ENCODE peak calls at places on chromosomes 12 and 14, in eight cellular contexts. One of them, this sample, is unnamed.

GRCh38 chr14:73166399-73166798 is 30.1 kb downstream of the PSEN1 start:
- DNase-seq in ascending aorta: no peak
- DNase-seq in psoas muscle: no peak
- DNase-seq in heart left ventricle: no peak
- DNase-seq in brain microvascular endothelial cell: no peak
- DNase-seq in cardiac fibroblast: no peak
- DNase-seq in dorsolateral prefrontal cortex: no peak
- DNase-seq in left ventricle myocardium inferior: no peak
- DNase-seq in this sample: peak; percentile 64

GRCh38 chr14:72906879-72907278 is 13.0 kb upstream of the DPF3 start:
- DNase-seq in ascending aorta: no peak
- DNase-seq in psoas muscle: no peak
- DNase-seq in heart left ventricle: no peak
- DNase-seq in brain microvascular endothelial cell: no peak
- DNase-seq in cardiac fibroblast: no peak
- DNase-seq in dorsolateral prefrontal cortex: no peak
- DNase-seq in left ventricle myocardium inferior: no peak
- DNase-seq in this sample: no peak

GRCh38 chr12:116244001-116244400 is 33.5 kb downstream of the MED13L start:
- DNase-seq in ascending aorta: no peak
- DNase-seq in psoas muscle: no peak
- DNase-seq in heart left ventricle: no peak
- DNase-seq in brain microvascular endothelial cell: no peak
- DNase-seq in cardiac fibroblast: peak; percentile 29
- DNase-seq in dorsolateral prefrontal cortex: no peak
- DNase-seq in left ventricle myocardium inferior: no peak
- DNase-seq in this sample: peak; percentile 64

GRCh38 chr14:59377485-59377884 is 87.7 kb downstream of the GPR135 start:
- DNase-seq in ascending aorta: no peak
- DNase-seq in psoas muscle: no peak
- DNase-seq in heart left ventricle: no peak
- DNase-seq in brain microvascular endothelial cell: no peak
- DNase-seq in cardiac fibroblast: no peak
- DNase-seq in dorsolateral prefrontal cortex: no peak
- DNase-seq in left ventricle myocardium inferior: no peak
- DNase-seq in this sample: no peak

GRCh38 chr14:39370415-39370814 is 61.8 kb downstream of the FBXO33 start:
- DNase-seq in ascending aorta: no peak
- DNase-seq in psoas muscle: no peak
- DNase-seq in heart left ventricle: no peak
- DNase-seq in brain microvascular endothelial cell: no peak
- DNase-seq in cardiac fibroblast: no peak
- DNase-seq in dorsolateral prefrontal cortex: no peak
- DNase-seq in left ventricle myocardium inferior: no peak
- DNase-seq in this sample: no peak

GRCh38 chr12:80622271-80622670 is 85.2 kb upstream of the MYF6 start:
- DNase-seq in ascending aorta: no peak
- DNase-seq in psoas muscle: no peak
- DNase-seq in heart left ventricle: no peak
- DNase-seq in brain microvascular endothelial cell: no peak
- DNase-seq in cardiac fibroblast: peak; percentile 55
- DNase-seq in dorsolateral prefrontal cortex: no peak
- DNase-seq in left ventricle myocardium inferior: no peak
- DNase-seq in this sample: peak; percentile 10

GRCh38 chr14:100649173-100649519 is 61.9 kb upstream of the BEGAIN start:
- DNase-seq in ascending aorta: no peak
- DNase-seq in psoas muscle: no peak
- DNase-seq in heart left ventricle: no peak
- DNase-seq in brain microvascular endothelial cell: peak; percentile 53
- DNase-seq in cardiac fibroblast: no peak
- DNase-seq in dorsolateral prefrontal cortex: no peak
- DNase-seq in left ventricle myocardium inferior: no peak
- DNase-seq in this sample: no peak

GRCh38 chr12:28258998-28259397 is 68.7 kb downstream of the CCDC91 start:
- DNase-seq in ascending aorta: no peak
- DNase-seq in psoas muscle: no peak
- DNase-seq in heart left ventricle: no peak
- DNase-seq in brain microvascular endothelial cell: no peak
- DNase-seq in cardiac fibroblast: peak; percentile 34
- DNase-seq in dorsolateral prefrontal cortex: no peak
- DNase-seq in left ventricle myocardium inferior: no peak
- DNase-seq in this sample: peak; percentile 40

GRCh38 chr14:31745741-31746140 is 184.5 kb downstream of the NUBPL start:
- DNase-seq in ascending aorta: no peak
- DNase-seq in psoas muscle: no peak
- DNase-seq in heart left ventricle: no peak
- DNase-seq in brain microvascular endothelial cell: no peak
- DNase-seq in cardiac fibroblast: no peak
- DNase-seq in dorsolateral prefrontal cortex: no peak
- DNase-seq in left ventricle myocardium inferior: no peak
- DNase-seq in this sample: no peak

GRCh38 chr14:92513966-92514843 is 624 bp downstream of the RIN3 start:
- DNase-seq in ascending aorta: no peak
- DNase-seq in psoas muscle: no peak
- DNase-seq in heart left ventricle: no peak
- DNase-seq in brain microvascular endothelial cell: no peak
- DNase-seq in cardiac fibroblast: peak; percentile 40
- DNase-seq in dorsolateral prefrontal cortex: peak; percentile 16
- DNase-seq in left ventricle myocardium inferior: no peak
- DNase-seq in this sample: peak; percentile 28

GRCh38 chr12:6684609-6685008 is 4.6 kb downstream of the ZNF384 start:
- DNase-seq in ascending aorta: no peak
- DNase-seq in psoas muscle: no peak
- DNase-seq in heart left ventricle: no peak
- DNase-seq in brain microvascular endothelial cell: no peak
- DNase-seq in cardiac fibroblast: peak; percentile 52
- DNase-seq in dorsolateral prefrontal cortex: no peak
- DNase-seq in left ventricle myocardium inferior: no peak
- DNase-seq in this sample: peak; percentile 48

GRCh38 chr12:18140969-18141368 is 51.0 kb upstream of the RERGL start:
- DNase-seq in ascending aorta: no peak
- DNase-seq in psoas muscle: no peak
- DNase-seq in heart left ventricle: no peak
- DNase-seq in brain microvascular endothelial cell: no peak
- DNase-seq in cardiac fibroblast: no peak
- DNase-seq in dorsolateral prefrontal cortex: no peak
- DNase-seq in left ventricle myocardium inferior: no peak
- DNase-seq in this sample: no peak

GRCh38 chr14:91377700-91378652 is 39.6 kb downstream of the CCDC88C start:
- DNase-seq in ascending aorta: no peak
- DNase-seq in psoas muscle: no peak
- DNase-seq in heart left ventricle: no peak
- DNase-seq in brain microvascular endothelial cell: no peak
- DNase-seq in cardiac fibroblast: no peak
- DNase-seq in dorsolateral prefrontal cortex: no peak
- DNase-seq in left ventricle myocardium inferior: no peak
- DNase-seq in this sample: no peak

GRCh38 chr14:89248430-89249295 is 168.4 kb downstream of the FOXN3 start:
- DNase-seq in ascending aorta: no peak
- DNase-seq in psoas muscle: no peak
- DNase-seq in heart left ventricle: no peak
- DNase-seq in brain microvascular endothelial cell: no peak
- DNase-seq in cardiac fibroblast: no peak
- DNase-seq in dorsolateral prefrontal cortex: no peak
- DNase-seq in left ventricle myocardium inferior: no peak
- DNase-seq in this sample: no peak

GRCh38 chr12:31896514-31897039 is 62.6 kb upstream of the RESF1 start:
- DNase-seq in ascending aorta: peak; percentile 12
- DNase-seq in psoas muscle: no peak
- DNase-seq in heart left ventricle: no peak
- DNase-seq in brain microvascular endothelial cell: peak; percentile 91
- DNase-seq in cardiac fibroblast: peak; percentile 86
- DNase-seq in dorsolateral prefrontal cortex: no peak
- DNase-seq in left ventricle myocardium inferior: peak; percentile 31
- DNase-seq in this sample: peak; percentile 38

GRCh38 chr12:513446-513845 is 53.7 kb downstream of the B4GALNT3 start:
- DNase-seq in ascending aorta: no peak
- DNase-seq in psoas muscle: no peak
- DNase-seq in heart left ventricle: no peak
- DNase-seq in brain microvascular endothelial cell: no peak
- DNase-seq in cardiac fibroblast: no peak
- DNase-seq in dorsolateral prefrontal cortex: no peak
- DNase-seq in left ventricle myocardium inferior: no peak
- DNase-seq in this sample: peak; percentile 57

GRCh38 chr12:49244161-49244560 is 20.7 kb upstream of the TUBA1C start:
- DNase-seq in ascending aorta: no peak
- DNase-seq in psoas muscle: no peak
- DNase-seq in heart left ventricle: no peak
- DNase-seq in brain microvascular endothelial cell: peak; percentile 61
- DNase-seq in cardiac fibroblast: peak; percentile 73
- DNase-seq in dorsolateral prefrontal cortex: no peak
- DNase-seq in left ventricle myocardium inferior: no peak
- DNase-seq in this sample: no peak

GRCh38 chr12:41663487-41664258 is 475.6 kb downstream of the PDZRN4 start:
- DNase-seq in ascending aorta: no peak
- DNase-seq in psoas muscle: no peak
- DNase-seq in heart left ventricle: no peak
- DNase-seq in brain microvascular endothelial cell: no peak
- DNase-seq in cardiac fibroblast: peak; percentile 6
- DNase-seq in dorsolateral prefrontal cortex: no peak
- DNase-seq in left ventricle myocardium inferior: no peak
- DNase-seq in this sample: peak; percentile 22

GRCh38 chr12:14696265-14696741 is at the start of gene GUCY2C:
- DNase-seq in ascending aorta: no peak
- DNase-seq in psoas muscle: no peak
- DNase-seq in heart left ventricle: no peak
- DNase-seq in brain microvascular endothelial cell: no peak
- DNase-seq in cardiac fibroblast: no peak
- DNase-seq in dorsolateral prefrontal cortex: no peak
- DNase-seq in left ventricle myocardium inferior: no peak
- DNase-seq in this sample: no peak

GRCh38 chr12:68405292-68405900 is 73.2 kb upstream of the MDM1 start:
- DNase-seq in ascending aorta: no peak
- DNase-seq in psoas muscle: no peak
- DNase-seq in heart left ventricle: no peak
- DNase-seq in brain microvascular endothelial cell: no peak
- DNase-seq in cardiac fibroblast: peak; percentile 55
- DNase-seq in dorsolateral prefrontal cortex: no peak
- DNase-seq in left ventricle myocardium inferior: no peak
- DNase-seq in this sample: no peak

GRCh38 chr14:93543766-93544165 is 113.0 kb downstream of the UNC79 start:
- DNase-seq in ascending aorta: no peak
- DNase-seq in psoas muscle: no peak
- DNase-seq in heart left ventricle: no peak
- DNase-seq in brain microvascular endothelial cell: no peak
- DNase-seq in cardiac fibroblast: peak; percentile 51
- DNase-seq in dorsolateral prefrontal cortex: no peak
- DNase-seq in left ventricle myocardium inferior: no peak
- DNase-seq in this sample: peak; percentile 39

GRCh38 chr12:6167327-6168280 is 32.6 kb upstream of the CD9 start:
- DNase-seq in ascending aorta: peak; percentile 75
- DNase-seq in psoas muscle: peak; percentile 61
- DNase-seq in heart left ventricle: peak; percentile 88
- DNase-seq in brain microvascular endothelial cell: peak; percentile 99
- DNase-seq in cardiac fibroblast: peak; percentile 98
- DNase-seq in dorsolateral prefrontal cortex: no peak
- DNase-seq in left ventricle myocardium inferior: no peak
- DNase-seq in this sample: peak; percentile 93

DNA sequence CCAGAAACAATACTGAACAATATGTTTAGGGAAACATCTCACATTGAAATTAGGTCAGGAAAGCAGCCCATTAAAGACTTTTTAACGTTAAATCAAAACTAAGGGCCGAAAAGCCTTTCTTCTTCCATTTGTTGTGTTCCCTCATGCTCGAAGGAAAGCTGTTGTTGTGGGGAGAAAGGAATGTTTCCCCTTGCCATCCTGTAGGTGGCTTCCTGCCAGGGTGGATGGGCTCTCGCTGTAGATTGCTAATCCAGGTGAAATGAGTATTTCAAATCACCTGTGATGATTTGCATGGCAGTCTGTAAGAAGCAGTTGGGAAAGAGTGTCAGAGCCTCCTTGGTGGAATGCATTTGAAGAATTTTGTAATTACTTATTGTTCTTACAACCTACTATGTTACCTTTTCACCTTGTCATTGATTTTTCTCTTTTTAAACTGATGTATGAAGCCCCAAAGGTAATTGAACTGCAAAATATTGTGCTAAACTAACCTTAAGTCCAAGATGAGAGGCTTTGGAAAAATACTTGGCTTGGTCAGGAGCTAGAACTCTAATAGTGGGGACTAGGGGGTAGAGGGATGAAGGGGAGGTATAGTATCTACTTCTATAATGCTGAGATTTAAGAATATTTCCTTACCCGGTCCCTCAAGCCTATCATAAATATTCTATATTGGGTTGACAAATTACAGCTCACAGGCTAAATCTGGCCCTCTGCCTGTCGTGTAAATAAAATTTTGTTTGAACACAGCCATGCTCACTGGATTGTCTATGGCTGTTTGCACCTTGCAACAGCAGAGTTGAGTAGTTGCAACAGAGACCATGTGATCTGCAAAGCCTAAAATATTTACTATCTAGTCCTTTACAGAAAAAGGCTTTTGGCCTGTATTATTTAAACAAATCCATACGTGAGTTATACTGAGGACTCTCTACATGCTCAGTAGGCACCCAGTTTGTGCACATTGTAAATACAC is 7.7 kb upstream of the DCP1B start:
- DNase-seq in ascending aorta: no peak
- DNase-seq in psoas muscle: no peak
- DNase-seq in heart left ventricle: no peak
- DNase-seq in brain microvascular endothelial cell: no peak
- DNase-seq in cardiac fibroblast: no peak
- DNase-seq in dorsolateral prefrontal cortex: no peak
- DNase-seq in left ventricle myocardium inferior: no peak
- DNase-seq in this sample: no peak
- TF ChIP-seq CTCF in ascending aorta: no peak
- TF ChIP-seq CTCF in psoas muscle: no peak
- TF ChIP-seq CTCF in heart left ventricle: no peak
- TF ChIP-seq CTCF in brain microvascular endothelial cell: no peak
- TF ChIP-seq CTCF in cardiac fibroblast: no peak
- TF ChIP-seq CTCF in dorsolateral prefrontal cortex: no peak
- TF ChIP-seq CTCF in left ventricle myocardium inferior: no peak
- TF ChIP-seq CTCF in this sample: no peak

GRCh38 chr12:20415013-20415412 is 46.7 kb downstream of the PDE3A start:
- DNase-seq in ascending aorta: no peak
- DNase-seq in psoas muscle: no peak
- DNase-seq in heart left ventricle: peak; percentile 53
- DNase-seq in brain microvascular endothelial cell: peak; percentile 66
- DNase-seq in cardiac fibroblast: peak; percentile 61
- DNase-seq in dorsolateral prefrontal cortex: no peak
- DNase-seq in left ventricle myocardium inferior: peak; percentile 20
- DNase-seq in this sample: no peak
- H3K4me3 ChIP-seq in ascending aorta: no peak overlapping the region
- H3K4me3 ChIP-seq in psoas muscle: peak overlapping the region; percentile 13
- H3K4me3 ChIP-seq in heart left ventricle: peak overlapping the region; percentile 11
- H3K4me3 ChIP-seq in brain microvascular endothelial cell: no peak overlapping the region
- H3K4me3 ChIP-seq in cardiac fibroblast: no peak overlapping the region
- H3K4me3 ChIP-seq in dorsolateral prefrontal cortex: no peak overlapping the region
- H3K4me3 ChIP-seq in left ventricle myocardium inferior: peak overlapping the region; percentile 32
- H3K4me3 ChIP-seq in this sample: no peak overlapping the region

GRCh38 chr12:43805857-43806736 is at the start of gene TWF1:
- DNase-seq in ascending aorta: peak; percentile 56
- DNase-seq in psoas muscle: peak; percentile 91
- DNase-seq in heart left ventricle: peak; percentile 90
- DNase-seq in brain microvascular endothelial cell: peak; percentile 73
- DNase-seq in cardiac fibroblast: peak; percentile 77
- DNase-seq in dorsolateral prefrontal cortex: peak; percentile 88
- DNase-seq in left ventricle myocardium inferior: peak; percentile 89
- DNase-seq in this sample: peak; percentile 85
- TF ChIP-seq CTCF in ascending aorta: peak; percentile 25
- TF ChIP-seq CTCF in psoas muscle: no peak
- TF ChIP-seq CTCF in heart left ventricle: no peak
- TF ChIP-seq CTCF in brain microvascular endothelial cell: peak; percentile 62
- TF ChIP-seq CTCF in cardiac fibroblast: peak; percentile 42
- TF ChIP-seq CTCF in dorsolateral prefrontal cortex: no peak
- TF ChIP-seq CTCF in left ventricle myocardium inferior: peak; percentile 46
- TF ChIP-seq CTCF in this sample: peak; percentile 44

GRCh38 chr12:4267904-4268548 is 5.5 kb upstream of the CCND2 start:
- DNase-seq in ascending aorta: no peak
- DNase-seq in psoas muscle: no peak
- DNase-seq in heart left ventricle: no peak
- DNase-seq in brain microvascular endothelial cell: no peak
- DNase-seq in cardiac fibroblast: peak; percentile 15
- DNase-seq in dorsolateral prefrontal cortex: no peak
- DNase-seq in left ventricle myocardium inferior: no peak
- DNase-seq in this sample: no peak
- H3K4me3 ChIP-seq in ascending aorta: peak overlapping the region; percentile 87
- H3K4me3 ChIP-seq in psoas muscle: no peak overlapping the region
- H3K4me3 ChIP-seq in heart left ventricle: peak overlapping the region; percentile 81
- H3K4me3 ChIP-seq in brain microvascular endothelial cell: no peak overlapping the region
- H3K4me3 ChIP-seq in cardiac fibroblast: no peak overlapping the region
- H3K4me3 ChIP-seq in dorsolateral prefrontal cortex: peak overlapping the region; percentile 42
- H3K4me3 ChIP-seq in left ventricle myocardium inferior: peak overlapping the region; percentile 86
- H3K4me3 ChIP-seq in this sample: no peak overlapping the region

This sample was measured in epithelial cell of esophagus.